ENCODE peak calls at places on chromosomes 4 and X, in ten cellular contexts. M is heart right ventricle; R is tibial nerve; D is breast epithelium; X is body of pancreas; S is neural progenitor cell; F is GM12878; A is CD4-positive, CD25-positive, alpha-beta regulatory T cell; B is tibial artery; Q is testis. C is an unnamed sample. For H3K4me1 and H3K9me3, the result is how much of the 10 kb centered on the place peaks cover.

GRCh38 chrX:46722742-46723568 is 36.0 kb downstream of the SLC9A7 start:
- DNase-seq in B (no peak), D (no peak), F (no peak), M (no peak), R (no peak), S (no peak), X (no peak), Q (no peak), A (no peak), C (peak)

GRCh38 chr4:42558156-42558555 is 98.7 kb downstream of the ATP8A1 start:
- DNase-seq in D (no peak), A (no peak), Q (no peak), M (no peak), R (no peak), F (no peak), B (no peak), X (no peak), S (no peak), C (no peak)

GRCh38 chr4:96352051-96352517 is 512.2 kb downstream of the PDHA2 start:
- DNase-seq in S (peak), A (peak), Q (peak), F (no peak), B (no peak), D (no peak), R (no peak), X (no peak), M (no peak), C (peak)

GRCh38 chrX:70908541-70908940 is at the start of gene TEX11:
- DNase-seq in X (no peak), A (no peak), B (no peak), R (no peak), Q (peak), S (no peak), M (no peak), F (no peak), D (no peak), C (no peak)

GRCh38 chrX:45710081-45710801 is 509.6 kb upstream of the DIPK2B start:
- DNase-seq in Q (no peak), M (no peak), R (no peak), F (peak), B (no peak), S (no peak), X (no peak), D (no peak), A (peak), C (peak)

GRCh38 chr4:77600521-77601451 is 4.8 kb upstream of the CXCL13 start:
- DNase-seq in B (no peak), D (no peak), Q (peak), R (no peak), A (peak), X (peak), F (no peak), M (no peak), S (peak), C (peak)

GRCh38 chr4:1809754-1810502 is 16.8 kb downstream of the FGFR3 start:
- DNase-seq in B (no peak), S (peak), R (no peak), M (peak), D (no peak), F (no peak), A (peak), X (peak), Q (peak), C (peak)

GRCh38 chr4:110142461-110142860 is 56.0 kb downstream of the ELOVL6 start:
- DNase-seq in F (no peak), S (no peak), B (no peak), D (no peak), Q (no peak), A (no peak), R (no peak), M (no peak), X (no peak), C (no peak)

GRCh38 chr4:147640331-147640730 is 23.1 kb downstream of the TMEM184C start:
- DNase-seq in S (no peak), R (no peak), Q (no peak), D (no peak), A (no peak), B (no peak), X (no peak), F (no peak), M (no peak), C (no peak)

GRCh38 chr4:8039290-8039689 is 99.6 kb upstream of the AFAP1 start:
- DNase-seq in A (no peak), Q (peak), B (no peak), R (no peak), X (peak), S (peak), M (no peak), F (no peak), D (no peak), C (peak)

GRCh38 chr4:119286377-119287002 is 35.4 kb downstream of the FABP2 start:
- DNase-seq in A (peak), D (no peak), F (no peak), B (no peak), X (no peak), M (no peak), S (peak), Q (peak), R (no peak), C (peak)

GRCh38 chr4:69493515-69493914 is 2.2 kb downstream of the UGT2B4 start:
- DNase-seq in X (no peak), R (no peak), S (no peak), B (no peak), F (no peak), Q (no peak), A (no peak), D (no peak), M (no peak), C (no peak)

GRCh38 chrX:72094894-72095293 is 36.8 kb downstream of the RTL5 start:
- DNase-seq in M (peak), D (no peak), R (no peak), B (no peak), S (peak), Q (peak), X (no peak), F (no peak), A (peak), C (no peak)

GRCh38 chrX:42809569-42809968 is 31.6 kb upstream of the PPP1R2C start:
- DNase-seq in A (no peak), D (no peak), X (no peak), S (peak), Q (no peak), R (no peak), F (no peak), B (no peak), M (no peak), C (no peak)

GRCh38 chr4:25856756-25857155 is 6.0 kb downstream of the SEL1L3 start:
- DNase-seq in B (no peak), Q (no peak), S (no peak), X (no peak), R (no peak), M (no peak), F (no peak), A (no peak), D (no peak), C (no peak)

GRCh38 chr4:153207561-153207960 is 3.3 kb downstream of the TRIM2 start:
- DNase-seq in S (peak), B (no peak), M (peak), X (peak), F (no peak), D (no peak), R (no peak), A (no peak), Q (peak), C (peak)

GRCh38 chr4:123398803-123399637 is 2.4 kb downstream of the SPRY1 start:
- DNase-seq in S (peak), D (no peak), A (peak), B (peak), M (peak), F (no peak), R (peak), Q (peak), X (peak), C (peak)

GRCh38 chr4:53510981-53511380 is 80.3 kb downstream of the LNX1 start:
- DNase-seq in F (no peak), R (no peak), Q (no peak), D (no peak), A (no peak), B (no peak), S (no peak), X (no peak), M (no peak), C (peak)

GRCh38 chr4:54473077-54473545 is 184.6 kb upstream of the KIT start:
- DNase-seq in S (no peak), X (no peak), A (no peak), M (no peak), D (no peak), B (no peak), F (no peak), R (no peak), Q (no peak), C (no peak)

GRCh38 chrX:23901805-23902204 is 5.9 kb downstream of the APOO start:
- DNase-seq in X (peak), D (no peak), Q (peak), R (peak), S (peak), A (peak), F (peak), M (no peak), B (peak), C (peak)

GRCh38 chr4:19309365-19309764 is 942.3 kb upstream of the SLIT2 start:
- DNase-seq in S (peak), X (no peak), A (no peak), D (no peak), R (no peak), F (no peak), B (no peak), M (no peak), Q (no peak), C (no peak)

GRCh38 chrX:8323356-8323755 is 141.3 kb upstream of the VCX3B start:
- DNase-seq in X (no peak), M (no peak), A (no peak), B (no peak), Q (no peak), D (no peak), F (no peak), S (no peak), R (no peak), C (no peak)

GRCh38 chr4:45554423-45554822 is 569.4 kb downstream of the GABRG1 start:
- DNase-seq in F (no peak), R (no peak), A (no peak), Q (no peak), B (no peak), X (no peak), S (no peak), D (no peak), M (no peak), C (no peak)

GRCh38 chr4:16289872-16290554 is 63.7 kb upstream of the TAPT1 start:
- DNase-seq in D (no peak), R (no peak), B (no peak), F (no peak), A (peak), X (no peak), M (no peak), S (peak), Q (no peak), C (peak)

GRCh38 chr4:156583265-156583664 is 388.3 kb downstream of the PDGFC start:
- DNase-seq in Q (no peak), M (no peak), F (no peak), X (no peak), S (no peak), A (no peak), R (no peak), D (no peak), B (no peak), C (no peak)

GRCh38 chrX:74464722-74465121 is 43.4 kb downstream of the SLC16A2 start:
- DNase-seq in A (no peak), F (no peak), R (no peak), Q (no peak), D (no peak), S (no peak), M (no peak), B (no peak), X (no peak), C (no peak)

GRCh38 chr4:128056396-128056795 is 4.7 kb upstream of the LARP1B start:
- DNase-seq in D (no peak), A (no peak), X (no peak), S (no peak), B (no peak), Q (no peak), M (no peak), F (no peak), R (no peak), C (no peak)

GRCh38 chr4:74544655-74545361 is 99.9 kb downstream of the AREG start:
- DNase-seq in Q (no peak), S (no peak), M (no peak), D (no peak), F (no peak), X (no peak), B (no peak), R (no peak), A (no peak), C (no peak)

GRCh38 chr4:168741281-168742173 is 244.7 kb downstream of the PALLD start:
- DNase-seq in R (no peak), X (no peak), A (no peak), M (no peak), S (no peak), F (no peak), D (no peak), Q (no peak), B (no peak), C (no peak)

GRCh38 chr4:26218677-26219181 is 102.1 kb upstream of the RBPJ start:
- DNase-seq in M (no peak), X (no peak), A (no peak), Q (no peak), S (no peak), F (peak), D (no peak), R (no peak), B (no peak), C (no peak)

GRCh38 chr4:77538144-77538543 is 67.5 kb upstream of the CXCL13 start:
- DNase-seq in A (peak), Q (no peak), B (no peak), R (no peak), S (no peak), D (no peak), X (no peak), F (no peak), M (no peak), C (no peak)

GRCh38 chrX:38129366-38129765 is 91.3 kb downstream of the SRPX start:
- DNase-seq in A (no peak), B (no peak), X (no peak), Q (no peak), S (no peak), M (no peak), D (no peak), R (no peak), F (no peak), C (no peak)
- H3K27ac ChIP-seq in A (no peak), B (no peak), X (no peak), Q (no peak), S (no peak), M (no peak), D (no peak), R (no peak), F (no peak), C (no peak)

GRCh38 chrX:136761410-136761809 is 19.3 kb downstream of the ARHGEF6 start:
- DNase-seq in F (no peak), A (no peak), D (no peak), X (no peak), B (no peak), R (no peak), Q (no peak), M (no peak), S (no peak), C (no peak)

GRCh38 chrX:136766785-136767103 is 14.0 kb downstream of the ARHGEF6 start:
- DNase-seq in B (no peak), M (no peak), F (no peak), Q (peak), D (no peak), R (no peak), A (no peak), S (peak), X (no peak), C (no peak)

GRCh38 chrX:136765957-136766356 is 14.8 kb downstream of the ARHGEF6 start:
- DNase-seq in X (no peak), S (no peak), Q (no peak), B (no peak), R (no peak), F (no peak), M (no peak), D (no peak), A (no peak), C (peak)

GRCh38 chrX:136762820-136763452 is 17.8 kb downstream of the ARHGEF6 start:
- DNase-seq in R (no peak), Q (no peak), X (no peak), D (no peak), F (no peak), M (no peak), S (no peak), A (no peak), B (no peak), C (no peak)

DNA sequence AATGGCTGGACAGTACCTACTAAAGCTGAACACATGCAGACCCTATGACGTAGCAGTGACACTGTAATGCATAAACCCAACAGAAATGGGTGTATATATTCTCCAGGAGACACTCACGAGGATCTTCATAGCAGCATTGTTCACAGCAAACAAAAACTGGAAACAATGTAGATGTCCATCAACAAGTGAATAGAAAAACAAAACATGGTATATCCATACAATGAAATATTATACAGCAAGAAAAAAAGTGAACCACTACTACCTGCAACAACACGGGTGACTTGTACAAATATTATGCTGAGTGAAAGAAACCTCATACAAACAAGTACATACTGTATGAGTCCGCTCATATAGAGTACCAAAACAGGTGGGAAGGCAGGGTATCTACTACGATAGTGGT is 16.5 kb downstream of the ARHGEF6 start:
- DNase-seq in X (no peak), A (no peak), Q (no peak), M (no peak), S (no peak), D (no peak), R (no peak), B (no peak), F (no peak), C (no peak)
- H3K4me1 ChIP-seq in X (under half), A (under half), Q (under half), M (under half), S (under half), D (under half), R (under half), B (under half), F (under half), C (under half)

DNA sequence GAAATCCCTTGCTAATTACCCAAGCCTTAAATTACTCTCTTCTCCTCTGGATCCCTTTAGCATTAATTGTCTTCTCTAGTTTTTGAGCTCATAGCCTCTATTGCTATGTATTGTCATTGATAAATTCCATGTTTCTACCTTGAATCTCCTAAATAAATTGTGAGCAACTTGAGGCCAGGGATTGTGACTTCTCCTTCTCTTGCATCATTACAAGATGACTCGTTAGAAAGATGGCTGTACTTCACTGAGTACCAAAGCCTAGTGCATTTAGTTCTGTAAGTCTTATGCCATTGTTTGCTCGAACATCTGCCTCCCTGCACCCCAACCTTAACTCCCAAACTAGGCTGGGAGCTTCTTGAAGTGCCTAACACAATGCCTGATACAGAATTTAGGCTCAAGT is 15.3 kb downstream of the VSIG4 start:
- DNase-seq in B (no peak), R (no peak), D (no peak), M (no peak), A (no peak), F (no peak), Q (no peak), X (no peak), S (no peak), C (no peak)
- H3K9me3 ChIP-seq in B (under half), R (under half), D (under half), M (under half), A (under half), F (under half), Q (under half), X (under half), S (under half), C (under half)

DNA sequence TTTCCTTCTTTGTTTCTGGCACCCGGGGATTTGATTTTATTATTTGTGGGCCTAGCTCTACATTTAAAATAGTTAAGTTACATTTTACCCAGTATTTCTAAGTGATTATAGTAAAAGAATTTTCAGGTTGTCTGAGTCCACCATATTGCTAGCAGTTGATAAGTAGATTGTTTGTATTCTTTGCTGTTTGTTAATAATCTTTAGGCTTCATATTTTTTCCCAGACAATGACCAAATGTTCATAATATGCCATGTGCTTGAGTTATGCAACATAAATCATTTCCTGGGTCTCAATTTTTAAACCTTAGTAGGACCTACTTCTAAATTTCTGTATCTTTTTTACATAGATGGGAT is 127.3 kb downstream of the PHKA2 start:
- DNase-seq in M (no peak), R (no peak), F (no peak), Q (no peak), B (no peak), A (no peak), D (no peak), X (no peak), S (no peak), C (no peak)
- H3K27ac ChIP-seq in M (no peak), R (no peak), F (peak), Q (no peak), B (no peak), A (no peak), D (no peak), X (no peak), S (no peak), C (peak)

DNA sequence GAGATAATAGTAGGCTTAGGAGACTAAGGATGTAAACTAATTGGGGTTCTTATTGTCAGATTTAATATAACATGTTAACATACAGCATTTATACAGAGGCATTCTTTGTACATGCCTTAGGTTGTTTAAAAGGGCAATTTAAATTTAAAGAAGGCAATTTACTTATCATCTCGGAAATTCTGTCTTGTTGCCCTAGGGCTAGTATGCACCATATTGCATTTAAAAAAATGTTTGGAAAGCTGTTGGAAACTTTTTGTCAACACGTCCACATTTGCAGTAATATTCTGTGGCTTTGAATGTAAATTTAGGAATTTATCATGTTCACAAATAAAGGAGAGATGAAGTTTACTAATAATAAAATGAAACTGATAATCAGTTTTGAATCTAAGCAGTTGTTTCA is 25.6 kb downstream of the GALNT7 start:
- DNase-seq in M (no peak), A (no peak), R (no peak), S (no peak), D (no peak), B (no peak), Q (no peak), F (no peak), X (no peak), C (no peak)
- H3K4me1 ChIP-seq in M (under half), A (under half), R (under half), S (under half), D (under half), B (under half), Q (under half), F (under half), X (under half), C (under half)

GRCh38 chr4:14043203-14043602 is 415.7 kb upstream of the BOD1L1 start:
- DNase-seq in A (no peak), M (no peak), F (no peak), X (no peak), B (no peak), Q (no peak), S (no peak), R (no peak), D (no peak), C (no peak)
- H3K9me3 ChIP-seq in A (under half), M (under half), F (under half), X (under half), B (under half), Q (under half), S (under half), R (under half), D (under half), C (under half)

GRCh38 chr4:5204781-5205180 is 153.5 kb downstream of the STK32B start:
- DNase-seq in S (no peak), M (no peak), R (no peak), B (no peak), X (no peak), Q (no peak), F (no peak), A (no peak), D (no peak), C (no peak)
- H3K27ac ChIP-seq in S (no peak), M (no peak), R (no peak), B (no peak), X (no peak), Q (no peak), F (no peak), A (no peak), D (no peak), C (no peak)

GRCh38 chr4:2934077-2934812 is 29.0 kb downstream of the NOP14 start:
- DNase-seq in S (peak), B (peak), A (peak), R (peak), D (peak), X (peak), Q (peak), M (peak), F (no peak), C (peak)

GRCh38 chr4:2933566-2934076 is 29.6 kb downstream of the NOP14 start:
- DNase-seq in R (no peak), D (peak), A (no peak), S (no peak), B (no peak), M (no peak), F (no peak), X (peak), Q (no peak), C (no peak)

GRCh38 chr4:2931765-2932560 is 31.2 kb downstream of the NOP14 start:
- DNase-seq in M (peak), B (peak), A (peak), D (peak), X (peak), R (peak), F (peak), Q (no peak), S (no peak), C (no peak)

GRCh38 chr4:2932561-2932950 is 30.6 kb downstream of the NOP14 start:
- DNase-seq in Q (no peak), A (no peak), X (peak), R (no peak), F (no peak), D (peak), M (peak), S (no peak), B (peak), C (no peak)

GRCh38 chr4:2932951-2933565 is 30.1 kb downstream of the NOP14 start:
- DNase-seq in D (peak), M (peak), X (peak), S (no peak), Q (no peak), F (no peak), B (peak), A (no peak), R (no peak), C (no peak)
- H3K4me1 ChIP-seq in D (under half), M (under half), X (half or more), S (under half), Q (under half), F (under half), B (half or more), A (half or more), R (under half), C (under half)